ENCODE peak calls at places on chromosomes 6 and 20, in ten cellular contexts. S, B, D, M, Z, K, R, E, L and P are unnamed samples.

GRCh38 chr6:12577124-12577845 is 139.3 kb upstream of the PHACTR1 start:
- DNase-seq in S (no peak), B (no peak), D (peak; percentile 55), M (peak; percentile 23), Z (no peak), K (no peak), R (no peak), E (no peak), L (no peak), P (no peak)

GRCh38 chr6:135876048-135876447 is 24.5 kb downstream of the PDE7B start:
- DNase-seq in S (no peak), B (no peak), D (no peak), M (no peak), Z (no peak), K (no peak), R (peak; percentile 22), E (no peak), L (no peak), P (no peak)

GRCh38 chr6:32166411-32167061 is 2.1 kb downstream of the EGFL8 start:
- DNase-seq in S (no peak), B (no peak), D (no peak), M (peak; percentile 74), Z (no peak), K (no peak), R (no peak), E (no peak), L (no peak), P (no peak)

GRCh38 chr6:11585426-11586016 is 48.0 kb downstream of the TMEM170B start:
- DNase-seq in S (peak; percentile 31), B (peak; percentile 70), D (peak; percentile 65), M (peak; percentile 41), Z (no peak), K (no peak), R (no peak), E (no peak), L (no peak), P (peak; percentile 9)

GRCh38 chr6:99802396-99803031 is 191.5 kb downstream of the MCHR2 start:
- DNase-seq in S (peak; percentile 29), B (no peak), D (peak; percentile 10), M (peak; percentile 78), Z (no peak), K (no peak), R (no peak), E (no peak), L (no peak), P (no peak)

GRCh38 chr20:13013411-13013810 is 4.6 kb downstream of the SPTLC3 start:
- DNase-seq in S (no peak), B (no peak), D (no peak), M (no peak), Z (no peak), K (no peak), R (no peak), E (no peak), L (no peak), P (no peak)

GRCh38 chr6:123926000-123926399 is 122.3 kb downstream of the NKAIN2 start:
- DNase-seq in S (peak; percentile 42), B (no peak), D (peak; percentile 68), M (no peak), Z (no peak), K (no peak), R (no peak), E (no peak), L (no peak), P (no peak)

GRCh38 chr6:108009894-108010293 is 51.9 kb upstream of the SEC63 start:
- DNase-seq in S (peak; percentile 91), B (no peak), D (peak; percentile 93), M (no peak), Z (no peak), K (no peak), R (no peak), E (no peak), L (no peak), P (no peak)

GRCh38 chr20:60137657-60138245 is 179.5 kb downstream of the CDH26 start:
- DNase-seq in S (peak; percentile 28), B (no peak), D (peak; percentile 50), M (peak; percentile 52), Z (no peak), K (no peak), R (peak; percentile 12), E (no peak), L (no peak), P (peak; percentile 45)

GRCh38 chr6:20211941-20212391 is 303 bp downstream of the MBOAT1 start:
- DNase-seq in S (no peak), B (no peak), D (peak; percentile 36), M (peak; percentile 48), Z (no peak), K (peak; percentile 36), R (peak; percentile 10), E (no peak), L (peak; percentile 51), P (no peak)

GRCh38 chr6:39114707-39115599 is at the start of gene SAYSD1:
- DNase-seq in S (peak; percentile 89), B (peak; percentile 93), D (peak; percentile 81), M (peak; percentile 96), Z (peak; percentile 34), K (peak; percentile 93), R (peak; percentile 88), E (peak; percentile 44), L (peak; percentile 89), P (peak; percentile 70)

GRCh38 chr6:45155341-45155894 is 172.7 kb upstream of the RUNX2 start:
- DNase-seq in S (no peak), B (no peak), D (no peak), M (no peak), Z (no peak), K (no peak), R (no peak), E (no peak), L (no peak), P (no peak)

GRCh38 chr20:49282584-49283171 is 4.8 kb upstream of the ZNFX1 start:
- DNase-seq in S (no peak), B (no peak), D (no peak), M (no peak), Z (no peak), K (no peak), R (no peak), E (no peak), L (no peak), P (no peak)

GRCh38 chr6:112618796-112619195 is 271.7 kb downstream of the RFPL4B start:
- DNase-seq in S (no peak), B (peak; percentile 53), D (no peak), M (peak; percentile 37), Z (no peak), K (no peak), R (no peak), E (no peak), L (no peak), P (no peak)

GRCh38 chr20:6919792-6920468 is 152.4 kb downstream of the BMP2 start:
- DNase-seq in S (no peak), B (no peak), D (no peak), M (no peak), Z (no peak), K (no peak), R (no peak), E (no peak), L (no peak), P (no peak)

GRCh38 chr20:61387204-61387958 is 135.3 kb downstream of the CDH4 start:
- DNase-seq in S (peak; percentile 76), B (peak; percentile 41), D (peak; percentile 68), M (peak; percentile 85), Z (no peak), K (no peak), R (no peak), E (no peak), L (no peak), P (no peak)

GRCh38 chr6:29887819-29888581 is 54.3 kb upstream of the HLA-A start:
- DNase-seq in S (peak; percentile 61), B (peak; percentile 57), D (peak; percentile 13), M (peak; percentile 62), Z (no peak), K (peak; percentile 74), R (peak; percentile 76), E (no peak), L (peak; percentile 93), P (no peak)

GRCh38 chr6:36823421-36824096 is 15.7 kb downstream of the CPNE5 start:
- DNase-seq in S (no peak), B (no peak), D (no peak), M (no peak), Z (no peak), K (no peak), R (no peak), E (no peak), L (no peak), P (no peak)

GRCh38 chr6:138161118-138161433 is 663 bp upstream of the ARFGEF3 start:
- DNase-seq in S (no peak), B (no peak), D (no peak), M (no peak), Z (no peak), K (no peak), R (no peak), E (no peak), L (no peak), P (no peak)

GRCh38 chr6:168130683-168131371 is 51.8 kb upstream of the FRMD1 start:
- DNase-seq in S (no peak), B (no peak), D (no peak), M (peak; percentile 11), Z (no peak), K (no peak), R (no peak), E (no peak), L (no peak), P (no peak)

GRCh38 chr20:51579137-51579536 is 36.6 kb upstream of the NFATC2 start:
- DNase-seq in S (no peak), B (peak; percentile 88), D (no peak), M (no peak), Z (no peak), K (no peak), R (no peak), E (no peak), L (no peak), P (no peak)

GRCh38 chr20:3681931-3682820 is at the start of gene ADAM33:
- DNase-seq in S (no peak), B (peak; percentile 57), D (no peak), M (peak; percentile 71), Z (no peak), K (no peak), R (no peak), E (no peak), L (no peak), P (no peak)

GRCh38 chr20:46694484-46694883 is 5.2 kb upstream of the TP53RK start:
- DNase-seq in S (no peak), B (peak; percentile 50), D (no peak), M (peak; percentile 53), Z (no peak), K (no peak), R (no peak), E (no peak), L (no peak), P (no peak)

GRCh38 chr6:96542702-96543101 is 20.2 kb upstream of the FHL5 start:
- DNase-seq in S (no peak), B (peak; percentile 8), D (peak; percentile 1), M (no peak), Z (no peak), K (no peak), R (no peak), E (no peak), L (no peak), P (no peak)

GRCh38 chr20:44019638-44020335 is 105.1 kb downstream of the TOX2 start:
- DNase-seq in S (no peak), B (peak; percentile 51), D (no peak), M (no peak), Z (no peak), K (no peak), R (peak; percentile 5), E (no peak), L (peak; percentile 29), P (no peak)

GRCh38 chr20:56630506-56631317 is 1.6 kb downstream of the TFAP2C start:
- DNase-seq in S (peak; percentile 71), B (peak; percentile 69), D (no peak), M (peak; percentile 62), Z (no peak), K (no peak), R (no peak), E (no peak), L (no peak), P (no peak)

GRCh38 chr6:146770965-146771735 is 172.4 kb downstream of the ADGB start:
- DNase-seq in S (no peak), B (no peak), D (no peak), M (no peak), Z (no peak), K (no peak), R (peak; percentile 38), E (no peak), L (peak; percentile 7), P (peak; percentile 88)

GRCh38 chr20:5696011-5696559 is 54.1 kb upstream of the SHLD1 start:
- DNase-seq in S (no peak), B (peak; percentile 79), D (no peak), M (no peak), Z (no peak), K (no peak), R (no peak), E (peak; percentile 33), L (no peak), P (no peak)